ENCODE peak calls at places on chromosomes 11 and 22, in five cellular contexts. X is CD4-positive, alpha-beta memory T cell; J is fibroblast of lung; F is colonic mucosa; S is lower lobe of right lung. H is an unnamed sample.

GRCh38 chr11:14386895-14387480 is 28.0 kb upstream of the RRAS2 start:
- DNase-seq in X (no peak), S (no peak), F (no peak), J (peak; percentile 85), H (no peak)

GRCh38 chr11:6357222-6357621 is 33.1 kb upstream of the SMPD1 start:
- DNase-seq in X (no peak), J (peak; percentile 71), F (peak; percentile 27), S (no peak), H (no peak)

GRCh38 chr11:11107081-11107480 is 246.0 kb downstream of the CSNK2A3 start:
- DNase-seq in J (no peak), S (no peak), F (no peak), X (no peak), H (no peak)

GRCh38 chr11:2482199-2482598 is 37.4 kb downstream of the KCNQ1 start:
- DNase-seq in F (no peak), J (no peak), S (no peak), X (no peak), H (no peak)

GRCh38 chr22:50482107-50483074 is 1.0 kb downstream of the ADM2 start:
- DNase-seq in F (no peak), X (no peak), J (no peak), S (no peak), H (no peak)

GRCh38 chr11:131095501-131096185 is 179.4 kb upstream of the SNX19 start:
- DNase-seq in X (no peak), S (no peak), F (no peak), J (no peak), H (no peak)

GRCh38 chr11:72573380-72573949 is 100.8 kb downstream of the PDE2A start:
- DNase-seq in X (peak; percentile 25), F (no peak), J (peak; percentile 28), S (no peak), H (peak; percentile 49)

GRCh38 chr22:35275580-35275979 is 18.3 kb downstream of the HMGXB4 start:
- DNase-seq in F (no peak), J (no peak), X (no peak), S (no peak), H (no peak)

GRCh38 chr11:84498016-84498415 is 1129.1 kb downstream of the DLG2 start:
- DNase-seq in J (peak; percentile 9), S (no peak), X (no peak), F (no peak), H (no peak)

GRCh38 chr11:87180743-87181142 is 143.0 kb downstream of the TMEM135 start:
- DNase-seq in S (no peak), F (no peak), X (no peak), J (peak; percentile 43), H (no peak)

GRCh38 chr11:105368711-105369110 is 229.1 kb upstream of the CARD18 start:
- DNase-seq in X (no peak), J (peak; percentile 24), F (no peak), S (no peak), H (no peak)

GRCh38 chr22:48700180-48700565 is 1127.5 kb downstream of the BRD1 start:
- DNase-seq in X (no peak), S (peak; percentile 34), F (no peak), J (no peak), H (no peak)

GRCh38 chr22:47515384-47516125 is 753.1 kb downstream of the TBC1D22A start:
- DNase-seq in F (no peak), X (no peak), S (no peak), J (peak; percentile 37), H (no peak)

GRCh38 chr22:19606332-19607197 is 82.4 kb upstream of the CLDN5 start:
- DNase-seq in S (no peak), J (no peak), F (no peak), X (no peak), H (no peak)

GRCh38 chr11:72242141-72242540 is 1.8 kb downstream of the PHOX2A start:
- DNase-seq in S (no peak), J (no peak), X (no peak), F (no peak), H (no peak)

GRCh38 chr22:38940985-38941384 is 16.4 kb upstream of the APOBEC3A start:
- DNase-seq in X (no peak), F (no peak), J (no peak), S (no peak), H (no peak)

GRCh38 chr11:61173456-61173855 is 12.2 kb upstream of the VPS37C start:
- DNase-seq in F (no peak), S (no peak), J (no peak), X (no peak), H (no peak)

GRCh38 chr11:61657566-61657965 is 22.6 kb upstream of the DAGLA start:
- DNase-seq in S (no peak), F (no peak), X (no peak), J (no peak), H (no peak)

GRCh38 chr11:134846776-134847722 is 435.0 kb upstream of the B3GAT1 start:
- DNase-seq in S (no peak), X (no peak), J (no peak), F (no peak), H (no peak)

GRCh38 chr11:31267720-31268119 is 101.8 kb downstream of the DCDC1 start:
- DNase-seq in F (no peak), J (no peak), X (no peak), S (no peak), H (no peak)

GRCh38 chr11:33942954-33943353 is 51.1 kb upstream of the LMO2 start:
- DNase-seq in J (peak; percentile 73), F (peak; percentile 28), X (no peak), S (no peak), H (no peak)

GRCh38 chr11:59666969-59667368 is 1.9 kb downstream of the PATL1 start:
- DNase-seq in S (no peak), F (no peak), X (no peak), J (peak; percentile 58), H (no peak)

GRCh38 chr11:69003866-69004311 is 9.2 kb downstream of the MRGPRF start:
- DNase-seq in F (no peak), S (no peak), X (no peak), J (no peak), H (peak; percentile 41)

GRCh38 chr11:75087319-75088055 is 9.2 kb downstream of the OR2AT4 start:
- DNase-seq in J (no peak), F (no peak), X (no peak), S (no peak), H (no peak)

GRCh38 chr11:10302294-10302743 is 2.6 kb upstream of the ADM start:
- DNase-seq in F (no peak), J (no peak), X (no peak), S (no peak), H (peak; percentile 24)

GRCh38 chr11:95891423-95892177 is 32.3 kb downstream of the MTMR2 start:
- DNase-seq in X (no peak), S (no peak), F (no peak), J (peak; percentile 46), H (no peak)

GRCh38 chr11:128416976-128417375 is 170.4 kb downstream of the ETS1 start:
- DNase-seq in J (no peak), X (no peak), S (no peak), F (no peak), H (no peak)

GRCh38 chr11:123473941-123474668 is 44.0 kb downstream of the GRAMD1B start:
- DNase-seq in S (no peak), F (no peak), X (no peak), J (peak; percentile 85), H (no peak)

GRCh38 chr11:60563553-60564235 is 48.5 kb downstream of the MS4A13 start:
- DNase-seq in X (no peak), S (no peak), J (no peak), F (no peak), H (no peak)

GRCh38 chr22:36569999-36570398 is 41.0 kb upstream of the EIF3D start:
- DNase-seq in F (no peak), X (no peak), S (no peak), J (peak; percentile 16), H (no peak)

GRCh38 chr11:61509058-61510029 is 795 bp downstream of the LRRC10B start:
- DNase-seq in S (peak; percentile 76), F (peak; percentile 69), X (peak; percentile 65), J (peak; percentile 76), H (peak; percentile 76)

GRCh38 chr11:126265801-126266200 is 2.9 kb downstream of the SRPRA start:
- DNase-seq in F (no peak), X (no peak), J (peak; percentile 9), S (no peak), H (no peak)
- H3K4me1 ChIP-seq in F (peaks cover 5% of the 10 kb centered on the region), X (peaks cover 26% of the 10 kb centered on the region), J (peaks cover 2% of the 10 kb centered on the region), S (peaks cover 23% of the 10 kb centered on the region), H (peaks cover 7% of the 10 kb centered on the region)

GRCh38 chr11:86041975-86042378 is 26.9 kb downstream of the PICALM start:
- DNase-seq in J (peak; percentile 93), S (no peak), X (peak; percentile 76), F (peak; percentile 81), H (peak; percentile 62)

GRCh38 chr11:86039094-86039493 is 29.8 kb downstream of the PICALM start:
- DNase-seq in X (no peak), F (no peak), S (no peak), J (no peak), H (no peak)

GRCh38 chr11:86037743-86038142 is 31.1 kb downstream of the PICALM start:
- DNase-seq in S (no peak), J (no peak), X (no peak), F (no peak), H (no peak)

GRCh38 chr11:86043765-86044534 is 24.9 kb downstream of the PICALM start:
- DNase-seq in J (no peak), F (no peak), X (no peak), S (no peak), H (no peak)

DNA sequence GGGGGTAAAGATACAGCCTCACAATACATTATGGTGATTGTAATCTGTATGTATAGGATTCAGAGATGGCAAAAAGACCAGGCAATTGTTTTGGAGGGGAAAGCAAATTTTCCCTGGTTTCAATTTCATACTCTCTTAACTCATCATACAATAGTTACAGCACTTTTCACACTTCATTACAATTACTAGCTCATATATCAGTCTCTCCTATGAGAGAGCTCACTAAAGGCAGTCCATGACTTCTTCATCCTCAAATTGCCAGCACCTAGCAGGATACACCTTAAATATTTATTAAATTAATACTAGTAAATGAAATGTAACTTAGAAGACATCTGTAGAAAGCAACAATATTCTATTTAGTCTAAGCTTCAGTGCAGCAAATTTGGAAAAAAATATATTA is 28.0 kb downstream of the PICALM start:
- DNase-seq in X (no peak), J (no peak), S (no peak), F (no peak), H (no peak)
- H3K4me1 ChIP-seq in X (peaks cover 48% of the 10 kb centered on the region), J (peaks cover 10% of the 10 kb centered on the region), S (peaks cover 60% of the 10 kb centered on the region), F (peaks cover 9% of the 10 kb centered on the region), H (peaks cover 14% of the 10 kb centered on the region)

DNA sequence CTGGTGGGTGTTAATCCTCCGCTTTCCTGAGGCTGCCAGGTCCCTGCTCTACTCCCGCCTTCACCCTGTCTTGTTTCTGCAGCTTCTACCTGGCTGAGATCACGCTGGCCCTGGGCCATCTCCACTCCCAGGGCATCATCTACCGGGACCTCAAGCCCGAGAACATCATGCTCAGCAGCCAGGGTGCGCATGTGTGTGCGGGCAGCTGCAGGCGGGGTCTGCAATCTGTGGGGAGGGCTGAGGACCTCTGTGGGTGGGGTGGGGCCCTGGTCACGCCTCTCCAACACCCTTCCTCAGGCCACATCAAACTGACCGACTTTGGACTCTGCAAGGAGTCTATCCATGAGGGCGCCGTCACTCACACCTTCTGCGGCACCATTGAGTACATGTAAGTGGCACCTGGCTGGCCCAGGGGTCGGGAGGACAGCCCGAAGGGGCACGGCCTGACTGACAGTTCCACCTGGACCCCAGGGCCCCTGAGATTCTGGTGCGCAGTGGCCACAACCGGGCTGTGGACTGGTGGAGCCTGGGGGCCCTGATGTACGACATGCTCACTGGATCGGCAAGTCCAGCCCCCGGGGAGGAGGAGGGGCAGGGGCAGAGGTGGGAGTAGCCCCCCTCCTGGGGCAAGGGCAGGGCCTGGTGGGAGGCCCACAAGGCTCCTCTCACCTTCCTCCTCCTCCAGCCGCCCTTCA is 4.5 kb downstream of the RPS6KB2 start:
- DNase-seq in J (no peak), F (no peak), S (no peak), X (no peak), H (no peak)
- H3K4me1 ChIP-seq in J (peaks cover 2% of the 10 kb centered on the region), F (peaks cover 8% of the 10 kb centered on the region), S (peaks cover 17% of the 10 kb centered on the region), X (peaks cover 75% of the 10 kb centered on the region), H (no peaks in the 10 kb centered on the region)

GRCh38 chr22:31578171-31578570 is 81.8 kb downstream of the SFI1 start:
- DNase-seq in S (no peak), J (no peak), F (no peak), X (no peak), H (no peak)
- H3K4me1 ChIP-seq in S (no peaks in the 10 kb centered on the region), J (no peaks in the 10 kb centered on the region), F (no peaks in the 10 kb centered on the region), X (peaks cover 13% of the 10 kb centered on the region), H (peaks cover 8% of the 10 kb centered on the region)

H was measured in right lobe of liver.